ENCODE peak calls at places on chromosomes 13 and 19, in six cellular contexts. G is HCT116, L is SK-N-SH, F is H1, I is K562, C is GM12878. J is an unnamed sample.

GRCh38 chr19:17671906-17672305 is 16.2 kb downstream of the UNC13A start:
- DNase-seq in I (peak), C (no peak), G (peak), F (peak), L (peak), J (peak)

GRCh38 chr19:30222993-30223865 is 149.0 kb upstream of the ZNF536 start:
- DNase-seq in F (peak), G (no peak), L (no peak), I (no peak), C (no peak), J (no peak)

GRCh38 chr13:78977311-78977710 is 318.4 kb upstream of the OBI1 start:
- DNase-seq in G (no peak), F (no peak), C (no peak), L (no peak), I (no peak), J (no peak)

GRCh38 chr13:109871018-109871370 is 84.6 kb upstream of the IRS2 start:
- DNase-seq in G (no peak), C (no peak), I (no peak), F (no peak), L (no peak), J (no peak)

GRCh38 chr19:10699650-10700335 is 1.4 kb upstream of the QTRT1 start:
- DNase-seq in L (peak), I (peak), C (peak), F (peak), G (peak), J (peak)

GRCh38 chr19:5128251-5128931 is 159.5 kb downstream of the KDM4B start:
- DNase-seq in F (no peak), G (no peak), L (peak), C (no peak), I (peak), J (no peak)

GRCh38 chr13:44165172-44165894 is 208.3 kb upstream of the SERP2 start:
- DNase-seq in G (no peak), F (no peak), L (no peak), I (no peak), C (no peak), J (no peak)

GRCh38 chr19:22545751-22546150 is 88.4 kb upstream of the ZNF492 start:
- DNase-seq in F (peak), L (peak), G (peak), C (no peak), I (peak), J (peak)

GRCh38 chr19:18232540-18233223 is 6.4 kb upstream of the PDE4C start:
- DNase-seq in L (peak), F (peak), C (no peak), G (no peak), I (peak), J (no peak)

GRCh38 chr13:43484432-43485225 is 302.1 kb downstream of the ENOX1 start:
- DNase-seq in G (no peak), I (no peak), C (no peak), F (no peak), L (no peak), J (no peak)

GRCh38 chr13:113060557-113061270 is 44.9 kb upstream of the F7 start:
- DNase-seq in I (no peak), L (no peak), G (no peak), F (no peak), C (no peak), J (no peak)

GRCh38 chr19:38056646-38057045 is 149.6 kb downstream of the SIPA1L3 start:
- DNase-seq in C (no peak), G (no peak), L (no peak), F (no peak), I (no peak), J (no peak)

GRCh38 chr19:41699231-41699967 is 9.0 kb upstream of the CEACAM5 start:
- DNase-seq in G (no peak), L (no peak), C (no peak), F (no peak), I (no peak), J (no peak)

GRCh38 chr13:21297452-21297851 is 121.0 kb downstream of the MRPL57 start:
- DNase-seq in I (no peak), L (no peak), G (no peak), F (no peak), C (no peak), J (no peak)

GRCh38 chr19:10228925-10229324 is 2.2 kb downstream of the S1PR2 start:
- DNase-seq in I (peak), G (no peak), F (no peak), C (no peak), L (peak), J (no peak)

GRCh38 chr13:31046711-31047279 is 114.3 kb downstream of the TEX26 start:
- DNase-seq in G (no peak), L (peak), I (no peak), C (no peak), F (no peak), J (no peak)

GRCh38 chr19:38369584-38369983 is 4.8 kb upstream of the PSMD8 start:
- DNase-seq in F (no peak), I (no peak), L (no peak), C (no peak), G (no peak), J (no peak)

GRCh38 chr13:21695536-21695935 is 24.7 kb downstream of the FGF9 start:
- DNase-seq in G (no peak), F (no peak), I (no peak), C (no peak), L (no peak), J (no peak)

GRCh38 chr13:107587681-107588080 is 627.7 kb downstream of the LIG4 start:
- DNase-seq in F (no peak), L (no peak), G (no peak), C (no peak), I (no peak), J (no peak)

GRCh38 chr13:66424417-66424816 is 805.7 kb downstream of the PCDH9 start:
- DNase-seq in C (no peak), I (no peak), F (no peak), L (no peak), G (no peak), J (no peak)

GRCh38 chr19:40982594-40983101 is 8.4 kb upstream of the CYP2B6 start:
- DNase-seq in L (no peak), C (no peak), I (no peak), F (peak), G (no peak), J (no peak)

GRCh38 chr19:30253581-30253996 is 118.6 kb upstream of the ZNF536 start:
- DNase-seq in L (peak), G (no peak), I (no peak), F (no peak), C (no peak), J (no peak)

GRCh38 chr19:19217110-19217509 is 5.4 kb downstream of the NCAN start:
- DNase-seq in I (peak), C (no peak), L (peak), G (peak), F (no peak), J (peak)

GRCh38 chr13:20993661-20994440 is 67.5 kb downstream of the LATS2 start:
- DNase-seq in I (peak), C (no peak), F (no peak), G (no peak), L (no peak), J (no peak)

GRCh38 chr19:16232127-16232526 is 34.4 kb downstream of the AP1M1 start:
- DNase-seq in G (no peak), I (no peak), F (no peak), L (no peak), C (no peak), J (no peak)

GRCh38 chr13:98820744-98821371 is 68.4 kb upstream of the SLC15A1 start:
- DNase-seq in G (no peak), C (no peak), F (no peak), I (no peak), L (no peak), J (no peak)

GRCh38 chr19:7829162-7829520 is 877 bp upstream of the EVI5L start:
- DNase-seq in L (no peak), G (no peak), C (no peak), F (no peak), I (no peak), J (no peak)

GRCh38 chr19:7831452-7831851 is 1.4 kb downstream of the EVI5L start:
- DNase-seq in C (no peak), L (no peak), I (peak), F (peak), G (peak), J (no peak)

GRCh38 chr19:7830823-7831222 is 805 bp downstream of the EVI5L start:
- DNase-seq in I (no peak), G (no peak), C (no peak), F (no peak), L (no peak), J (no peak)

GRCh38 chr19:7830272-7830771 is 304 bp downstream of the EVI5L start:
- DNase-seq in I (no peak), F (no peak), C (no peak), L (no peak), G (no peak), J (no peak)

DNA sequence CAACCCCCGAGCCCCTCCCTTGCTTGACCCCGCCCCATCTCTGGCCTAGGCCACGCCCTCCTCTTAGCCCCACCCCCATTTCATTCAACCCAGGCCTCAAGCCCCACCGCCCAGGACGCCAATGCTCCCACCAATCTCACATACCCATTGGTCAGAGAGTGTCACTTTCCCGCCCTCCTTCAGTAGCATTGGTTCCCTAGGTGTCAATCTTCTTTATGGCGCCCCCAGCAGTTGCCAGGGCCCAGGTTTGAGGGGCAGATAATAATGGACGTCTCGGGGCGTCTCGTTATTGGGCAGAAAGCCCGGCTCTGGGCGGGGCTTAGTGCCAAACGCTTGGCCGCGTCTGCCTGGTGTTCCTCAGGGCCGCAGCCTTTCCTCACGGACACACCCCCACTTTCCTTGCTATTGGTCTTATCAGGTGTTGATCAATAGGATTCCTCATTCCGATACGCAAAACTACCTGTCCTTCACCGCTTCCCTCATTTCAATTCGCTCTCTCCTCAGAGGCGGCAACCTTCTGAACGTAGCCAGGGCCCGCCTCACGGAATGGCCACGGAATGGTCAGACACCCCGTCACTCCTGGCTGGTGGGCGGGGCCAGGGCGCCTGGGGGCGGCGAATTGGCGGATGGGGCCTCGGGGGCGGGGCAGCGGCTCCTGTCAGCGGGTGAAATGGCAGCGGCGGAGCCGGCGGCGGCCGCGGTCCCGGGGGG is at the start of gene EVI5L:
- DNase-seq in I (peak), F (peak), C (peak), L (peak), G (peak), J (peak)
- TF ChIP-seq JUND in I (no peak), F (no peak), C (no peak), L (no peak), G (no peak), J (no peak)

GRCh38 chr13:49125964-49126363 is 94.2 kb upstream of the MLNR start:
- DNase-seq in L (no peak), G (no peak), I (no peak), F (no peak), C (no peak), J (no peak)
- TF ChIP-seq JUND in L (no peak), G (no peak), I (no peak), F (no peak), C (no peak), J (no peak)

DNA sequence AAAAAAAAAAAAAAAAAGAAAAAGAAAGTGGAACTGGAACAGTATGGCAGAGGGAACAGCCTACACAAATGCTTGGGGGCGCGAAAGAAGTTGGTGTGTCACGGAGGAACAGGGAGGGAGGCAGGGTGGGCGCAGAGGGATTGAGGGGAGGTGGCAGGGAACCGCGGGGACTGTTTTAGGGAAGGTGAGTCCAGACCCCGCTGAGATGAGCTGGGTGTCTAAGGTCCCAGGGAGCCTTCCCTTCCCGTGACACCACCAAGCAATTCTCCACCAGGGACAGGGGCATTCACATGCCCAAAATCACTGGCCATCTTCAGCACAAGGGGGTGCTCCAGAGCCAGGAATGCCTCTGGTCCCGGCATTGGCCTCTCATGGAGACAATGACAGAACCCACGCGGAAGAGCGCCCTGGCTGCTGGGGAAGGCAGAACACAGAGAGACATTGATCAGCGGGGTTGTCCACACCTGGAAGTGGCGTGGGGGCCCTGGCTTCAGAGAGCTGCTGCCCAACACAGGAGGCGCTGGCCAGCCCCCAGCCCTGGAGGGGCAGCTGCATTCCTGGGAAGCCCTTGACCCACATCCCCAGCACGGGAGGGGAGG is 6.9 kb downstream of the PEAK3 start:
- DNase-seq in G (no peak), F (peak), C (no peak), I (peak), L (peak), J (peak)
- TF ChIP-seq JUND in G (no peak), F (no peak), C (no peak), I (no peak), L (no peak), J (no peak)

GRCh38 chr13:28415994-28416411 is 78.9 kb downstream of the FLT1 start:
- DNase-seq in F (no peak), I (no peak), L (no peak), C (no peak), G (peak), J (peak)

GRCh38 chr13:28410096-28410495 is 84.8 kb downstream of the FLT1 start:
- DNase-seq in G (no peak), F (no peak), I (peak), L (no peak), C (no peak), J (no peak)

GRCh38 chr13:28412981-28413380 is 81.9 kb downstream of the FLT1 start:
- DNase-seq in G (no peak), L (no peak), F (no peak), C (no peak), I (no peak), J (no peak)

GRCh38 chr13:28411859-28412353 is 83.0 kb downstream of the FLT1 start:
- DNase-seq in C (no peak), F (no peak), L (peak), G (no peak), I (peak), J (no peak)

DNA sequence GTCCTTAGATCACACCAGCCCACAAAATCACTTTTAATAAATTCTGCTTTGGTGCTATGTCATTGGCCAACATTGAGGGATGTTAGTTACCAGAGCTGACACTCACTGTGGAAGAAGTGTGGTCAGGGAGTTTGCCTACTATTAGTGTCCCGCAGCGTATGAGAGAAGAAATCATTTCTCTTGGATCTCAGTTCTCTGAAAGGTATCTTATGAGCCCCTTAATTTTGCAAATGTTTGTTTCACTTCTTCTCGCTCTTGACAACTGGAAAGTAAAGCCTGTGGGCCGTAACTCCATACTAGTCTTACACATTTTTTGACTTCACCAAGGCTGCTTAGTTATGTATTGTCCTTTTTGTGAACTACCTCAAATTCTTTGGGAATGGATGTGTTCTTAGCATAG is 80.9 kb downstream of the FLT1 start:
- DNase-seq in F (no peak), G (no peak), I (no peak), C (no peak), L (no peak), J (no peak)
- TF ChIP-seq JUND in F (no peak), G (no peak), I (no peak), C (no peak), L (no peak), J (no peak)